ENCODE peak calls at places on chromosomes 11 and 22, in seven cellular contexts. Q is pancreas, V is PC-3, B is OCI-LY7, S is activated B cell treated with CpG ODN at 0.5 μM for 24 hours, A is astrocyte of the spinal cord, P is fibroblast of lung. H is an unnamed sample.

GRCh38 chr11:133663586-133663985 is 131.3 kb upstream of the OPCML start:
- DNase-seq in S (no peak), P (no peak), V (no peak), B (no peak), A (no peak), Q (no peak), H (no peak)

GRCh38 chr22:48305726-48306235 is 1521.9 kb downstream of the BRD1 start:
- DNase-seq in Q (no peak), A (no peak), P (no peak), B (no peak), V (no peak), S (no peak), H (no peak)

GRCh38 chr11:31005202-31005601 is 364.3 kb downstream of the DCDC1 start:
- DNase-seq in Q (no peak), V (no peak), A (no peak), S (no peak), P (no peak), B (no peak), H (no peak)

GRCh38 chr11:924406-925157 is 1.1 kb upstream of the AP2A2 start:
- DNase-seq in B (no peak), A (no peak), P (no peak), Q (peak), S (no peak), V (no peak), H (no peak)

GRCh38 chr11:19055016-19055415 is 5.5 kb downstream of the MRGPRX2 start:
- DNase-seq in A (peak), S (no peak), Q (no peak), B (no peak), P (peak), V (peak), H (no peak)

GRCh38 chr11:44886765-44887164 is 63.9 kb downstream of the TP53I11 start:
- DNase-seq in A (peak), V (no peak), Q (no peak), S (no peak), P (peak), B (no peak), H (no peak)

GRCh38 chr22:47393191-47393590 is 630.7 kb downstream of the TBC1D22A start:
- DNase-seq in V (no peak), Q (no peak), S (no peak), P (no peak), B (no peak), A (no peak), H (no peak)

GRCh38 chr11:28878025-28878424 is 769.8 kb downstream of the METTL15 start:
- DNase-seq in S (no peak), P (peak), A (peak), B (no peak), Q (no peak), V (peak), H (no peak)

GRCh38 chr22:24434472-24435322 is 7.3 kb downstream of the ADORA2A start:
- DNase-seq in S (peak), B (peak), Q (no peak), V (no peak), P (peak), A (no peak), H (no peak)

GRCh38 chr11:64877390-64878222 is 815 bp downstream of the EHD1 start:
- DNase-seq in A (no peak), Q (peak), P (no peak), B (peak), S (no peak), V (peak), H (no peak)

GRCh38 chr11:68342459-68343158 is 30.2 kb downstream of the LRP5 start:
- DNase-seq in B (no peak), V (peak), Q (no peak), P (peak), S (no peak), A (peak), H (peak)

GRCh38 chr22:19872779-19873137 is 18.1 kb upstream of the GNB1L start:
- DNase-seq in V (no peak), P (no peak), S (no peak), Q (peak), A (no peak), B (no peak), H (no peak)

GRCh38 chr11:128116447-128117240 is 470.7 kb downstream of the ETS1 start:
- DNase-seq in S (no peak), P (no peak), Q (no peak), A (peak), V (peak), B (no peak), H (no peak)

GRCh38 chr11:125262825-125263218 is 98.3 kb downstream of the PKNOX2 start:
- DNase-seq in P (no peak), B (no peak), S (no peak), V (no peak), Q (no peak), A (no peak), H (no peak)

GRCh38 chr11:69136471-69136870 is 19.3 kb upstream of the SMIM38 start:
- DNase-seq in P (no peak), Q (no peak), V (no peak), S (no peak), B (no peak), A (no peak), H (no peak)

GRCh38 chr22:38864361-38865191 is 7.4 kb downstream of the CBX6 start:
- DNase-seq in S (no peak), Q (peak), B (no peak), V (no peak), P (peak), A (no peak), H (no peak)

GRCh38 chr11:30481385-30481784 is 104.8 kb downstream of the MPPED2 start:
- DNase-seq in Q (no peak), V (no peak), P (no peak), B (no peak), A (no peak), S (no peak), H (no peak)

GRCh38 chr22:50441428-50441993 is 33.3 kb downstream of the SBF1 start:
- DNase-seq in B (no peak), P (no peak), V (no peak), A (no peak), Q (peak), S (no peak), H (no peak)

GRCh38 chr22:46547883-46548244 is 10.4 kb upstream of the CELSR1 start:
- DNase-seq in V (peak), B (no peak), P (peak), A (peak), S (no peak), Q (no peak), H (peak)

GRCh38 chr22:32313532-32313931 is 44.1 kb upstream of the RFPL3 start:
- DNase-seq in V (no peak), S (no peak), A (no peak), B (no peak), Q (no peak), P (no peak), H (no peak)

DNA sequence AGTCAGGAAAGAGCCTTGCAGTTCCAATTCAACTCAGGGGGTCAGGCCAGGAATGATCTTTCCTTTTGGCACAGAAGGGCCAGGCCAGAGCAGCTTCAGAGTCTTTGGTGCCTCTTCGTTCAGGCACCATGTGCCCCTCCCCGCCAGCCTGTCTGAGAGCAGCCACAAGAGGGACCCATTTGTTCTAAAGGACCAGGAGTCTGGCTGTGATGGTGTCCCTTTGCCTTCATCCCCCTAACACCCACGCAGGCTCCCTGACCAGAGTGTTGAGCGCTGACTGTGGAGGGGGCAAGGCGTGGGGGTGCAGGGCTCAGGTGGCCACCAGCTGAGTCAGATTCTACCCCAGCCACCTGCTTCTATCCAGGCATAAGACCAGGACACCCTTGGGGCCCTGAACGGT is 156.4 kb downstream of the TTC17 start:
- DNase-seq in A (no peak), V (no peak), S (no peak), P (no peak), B (peak), Q (no peak), H (no peak)
- TF ChIP-seq CTCF in A (peak), V (peak), S (no peak), P (no peak), B (no peak), Q (no peak), H (no peak)

GRCh38 chr11:8566613-8567210 is 27.3 kb downstream of the STK33 start:
- DNase-seq in Q (no peak), V (peak), A (peak), P (peak), B (peak), S (no peak), H (no peak)

GRCh38 chr11:8567597-8568198 is 26.3 kb downstream of the STK33 start:
- DNase-seq in P (peak), Q (no peak), A (peak), B (no peak), V (no peak), S (no peak), H (no peak)

GRCh38 chr11:8561461-8561860 is 32.6 kb downstream of the STK33 start:
- DNase-seq in B (no peak), Q (no peak), A (no peak), P (no peak), S (no peak), V (no peak), H (no peak)

GRCh38 chr11:8564526-8564925 is 29.5 kb downstream of the STK33 start:
- DNase-seq in P (no peak), B (no peak), S (no peak), Q (no peak), V (no peak), A (no peak), H (no peak)
- TF ChIP-seq CTCF in P (no peak), B (no peak), S (no peak), Q (no peak), V (peak), A (peak), H (no peak)

DNA sequence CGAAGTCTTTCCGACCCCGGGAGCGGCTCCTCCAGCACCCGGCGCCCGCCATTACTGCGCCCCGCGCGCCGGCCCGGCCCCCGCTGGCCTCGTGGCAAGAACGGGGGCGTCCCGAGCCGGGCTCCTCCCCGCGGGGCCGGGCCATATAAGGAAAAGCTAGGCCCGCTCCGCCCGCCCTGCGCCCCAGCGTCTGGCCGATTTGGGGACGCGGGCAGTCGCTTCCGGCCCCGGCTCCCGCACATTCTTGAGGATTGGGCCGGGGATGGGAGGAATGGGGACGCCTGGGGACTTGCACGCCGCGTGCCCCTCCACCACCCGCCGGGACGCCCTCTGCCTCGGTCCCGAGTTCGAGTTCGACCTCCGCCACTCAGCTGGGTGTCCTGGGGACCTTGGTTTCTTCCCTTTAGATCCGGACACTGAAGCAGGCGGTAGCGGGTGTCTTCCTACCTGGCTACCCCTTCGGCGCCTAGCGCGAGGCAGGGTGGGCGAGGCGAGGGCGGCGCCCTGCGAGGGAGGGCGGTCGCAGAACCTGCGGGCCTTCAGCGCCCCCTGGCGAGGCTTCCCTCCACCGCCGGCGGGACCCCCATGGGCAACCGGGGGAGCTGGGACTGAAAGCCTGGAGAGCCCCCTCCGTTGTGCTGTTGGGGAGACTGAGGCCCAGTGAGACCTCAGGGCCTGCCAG is 3.8 kb downstream of the SMTN start:
- DNase-seq in Q (peak), A (peak), P (peak), B (peak), V (no peak), S (peak), H (peak)
- TF ChIP-seq CTCF in Q (peak), A (peak), P (peak), B (peak), V (peak), S (peak), H (peak)

DNA sequence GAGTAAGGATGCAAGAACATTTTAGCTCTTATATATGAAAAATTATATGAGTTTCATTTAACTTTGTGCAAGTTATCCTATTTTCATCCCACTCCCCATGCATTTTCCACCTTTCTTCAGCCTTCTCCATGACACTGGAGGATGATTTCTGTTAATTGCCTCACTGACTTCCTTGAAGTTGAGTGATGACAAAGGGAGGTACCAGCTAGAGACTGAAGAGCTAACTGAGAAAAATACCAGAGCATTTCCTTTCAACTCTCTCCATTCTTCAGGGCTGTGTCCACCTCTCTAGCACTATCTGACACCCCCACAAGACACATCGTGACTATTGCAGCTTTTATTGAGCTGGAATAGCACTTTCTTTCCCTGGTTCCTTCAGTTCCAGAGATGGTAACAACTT is 711.6 kb upstream of the LRRC4C start:
- DNase-seq in S (no peak), Q (no peak), B (no peak), A (no peak), V (no peak), P (no peak), H (no peak)
- TF ChIP-seq CTCF in S (no peak), Q (no peak), B (no peak), A (no peak), V (no peak), P (no peak), H (no peak)